ENCODE peak calls at places on chromosome 10, in four cellular contexts. J is iPS-NIHi11; T is Peyer's patch; Z is activated T-cell treated with anti-CD3 and anti-CD28 coated beads, Interleukin-2, amount 50 U/mL, for 24 hours. E is an unnamed sample.

GRCh38 chr10:89535185-89536012 is at the start of gene SLC16A12:
- DNase-seq in T (no peak), J (peak; percentile 79), Z (no peak), E (no peak)

GRCh38 chr10:84214612-84215235 is 10.6 kb downstream of the LRIT2 start:
- DNase-seq in J (peak; percentile 75), T (no peak), Z (peak; percentile 57), E (peak; percentile 22)

GRCh38 chr10:28734940-28735759 is 57.8 kb downstream of the BAMBI start:
- DNase-seq in T (no peak), J (no peak), Z (no peak), E (peak; percentile 100)

GRCh38 chr10:93138113-93138870 is 64.6 kb downstream of the CYP26A1 start:
- DNase-seq in Z (no peak), T (no peak), J (no peak), E (no peak)

GRCh38 chr10:69086131-69086530 is 1.8 kb upstream of the SRGN start:
- DNase-seq in J (peak; percentile 34), T (no peak), Z (peak; percentile 41), E (peak; percentile 64)

GRCh38 chr10:77500754-77501151 is 136.9 kb downstream of the KCNMA1 start:
- DNase-seq in Z (no peak), J (no peak), T (no peak), E (peak; percentile 78)

GRCh38 chr10:97567891-97568290 is 4.7 kb upstream of the ANKRD2 start:
- DNase-seq in Z (peak; percentile 15), T (no peak), J (no peak), E (no peak)

GRCh38 chr10:98246911-98247820 is 20.8 kb downstream of the LOXL4 start:
- DNase-seq in T (no peak), J (no peak), Z (no peak), E (peak; percentile 61)

GRCh38 chr10:89563861-89564478 is 28.6 kb upstream of the SLC16A12 start:
- DNase-seq in Z (no peak), J (peak; percentile 71), T (peak; percentile 53), E (peak; percentile 48)

GRCh38 chr10:120414946-120415345 is 42.1 kb upstream of the PLPP4 start:
- DNase-seq in J (no peak), Z (no peak), T (no peak), E (no peak)

GRCh38 chr10:131982796-131983195 is 1.1 kb upstream of the BNIP3 start:
- DNase-seq in J (no peak), T (no peak), Z (no peak), E (no peak)

GRCh38 chr10:122468923-122469781 is 7.8 kb downstream of the HTRA1 start:
- DNase-seq in Z (no peak), T (no peak), J (no peak), E (peak; percentile 99)

GRCh38 chr10:69321037-69321715 is 42.9 kb downstream of the HK1 start:
- DNase-seq in J (no peak), T (no peak), Z (no peak), E (no peak)

GRCh38 chr10:130775311-130775710 is 536.2 kb downstream of the TCERG1L start:
- DNase-seq in T (peak; percentile 5), Z (no peak), J (no peak), E (no peak)

GRCh38 chr10:97468162-97468561 is 22.2 kb downstream of the ZDHHC16 start:
- DNase-seq in Z (no peak), T (peak; percentile 62), J (no peak), E (no peak)

GRCh38 chr10:32131388-32131787 is 75.2 kb upstream of the KIF5B start:
- DNase-seq in J (no peak), T (no peak), Z (no peak), E (no peak)

GRCh38 chr10:93422121-93422520 is 60.0 kb downstream of the MYOF start:
- DNase-seq in T (no peak), Z (no peak), J (no peak), E (no peak)

GRCh38 chr10:14545827-14546226 is 215.1 kb upstream of the FRMD4A start:
- DNase-seq in Z (no peak), J (no peak), T (no peak), E (peak; percentile 61)

GRCh38 chr10:91033536-91033935 is 112.6 kb upstream of the ANKRD1 start:
- DNase-seq in Z (no peak), T (no peak), J (no peak), E (no peak)

GRCh38 chr10:35696888-35697287 is 54.8 kb upstream of the FZD8 start:
- DNase-seq in J (no peak), T (no peak), Z (no peak), E (no peak)

GRCh38 chr10:29081971-29082699 is 206.7 kb upstream of the LYZL1 start:
- DNase-seq in T (no peak), J (no peak), Z (no peak), E (no peak)

GRCh38 chr10:33733058-33733457 is 398.6 kb upstream of the NRP1 start:
- DNase-seq in T (no peak), J (no peak), Z (no peak), E (no peak)

GRCh38 chr10:96279219-96279641 is 7.9 kb upstream of the BLNK start:
- DNase-seq in Z (no peak), T (no peak), J (no peak), E (no peak)

GRCh38 chr10:120897343-120897742 is 46.2 kb downstream of the WDR11 start:
- DNase-seq in Z (no peak), J (no peak), T (no peak), E (no peak)

GRCh38 chr10:126465771-126466170 is 77.5 kb upstream of the ADAM12 start:
- DNase-seq in J (no peak), T (no peak), Z (no peak), E (no peak)

GRCh38 chr10:110083884-110084283 is 76.1 kb downstream of the ADD3 start:
- DNase-seq in J (no peak), Z (no peak), T (no peak), E (peak; percentile 39)

GRCh38 chr10:33506391-33506790 is 171.9 kb upstream of the NRP1 start:
- DNase-seq in J (no peak), T (no peak), Z (no peak), E (no peak)

GRCh38 chr10:102596506-102596971 is 47.7 kb upstream of the TRIM8 start:
- DNase-seq in T (peak; percentile 66), J (peak; percentile 94), Z (no peak), E (peak; percentile 62)

GRCh38 chr10:103445767-103446567 is 6.2 kb downstream of the CALHM2 start:
- DNase-seq in Z (no peak), T (peak; percentile 63), J (no peak), E (peak; percentile 80)

GRCh38 chr10:50511512-50512213 is 112.1 kb downstream of the SGMS1 start:
- DNase-seq in J (no peak), Z (no peak), T (no peak), E (peak; percentile 17)

GRCh38 chr10:21572578-21572977 is 38.5 kb downstream of the MLLT10 start:
- DNase-seq in Z (no peak), T (no peak), J (no peak), E (peak; percentile 66)

GRCh38 chr10:106636781-106637491 is 527.6 kb downstream of the SORCS1 start:
- DNase-seq in J (no peak), Z (no peak), T (no peak), E (no peak)

GRCh38 chr10:121952226-121952625 is 22.8 kb downstream of the NSMCE4A start:
- DNase-seq in J (no peak), T (no peak), Z (no peak), E (peak; percentile 87)

GRCh38 chr10:103915794-103916193 is 2.2 kb downstream of the STN1 start:
- DNase-seq in J (no peak), T (peak; percentile 68), Z (peak; percentile 52), E (no peak)

GRCh38 chr10:127937915-127938440 is 31.1 kb downstream of the PTPRE start:
- DNase-seq in J (no peak), T (no peak), Z (no peak), E (no peak)

E was measured in RPMI7951.